ENCODE peak calls at places on chromosome 4, in six cellular contexts. C is A549, E is endothelial cell of umbilical vein, M is HepG2, Q is K562, L is GM12878. D is an unnamed sample.
A peak's percentile ranks its signal among the peaks of the same experiment; 100 is the strongest.

GRCh38 chr4:80781436-80781835 is 249.1 kb upstream of the BMP3 start:
- DNase-seq in C (no peak), E (no peak), M (no peak), Q (no peak), L (no peak), D (no peak)

GRCh38 chr4:7236847-7237246 is 44.5 kb downstream of the SORCS2 start:
- DNase-seq in C (no peak), E (no peak), M (no peak), Q (no peak), L (no peak), D (no peak)

GRCh38 chr4:61938250-61938846 is 738.2 kb downstream of the ADGRL3 start:
- DNase-seq in C (no peak), E (no peak), M (no peak), Q (no peak), L (no peak), D (peak; percentile 1)

GRCh38 chr4:143185253-143186107 is 763 bp downstream of the USP38 start:
- DNase-seq in C (no peak), E (peak; percentile 46), M (peak; percentile 16), Q (peak; percentile 48), L (no peak), D (peak; percentile 23)

GRCh38 chr4:83221897-83222441 is 62.6 kb downstream of the COQ2 start:
- DNase-seq in C (no peak), E (no peak), M (no peak), Q (no peak), L (peak; percentile 93), D (no peak)

GRCh38 chr4:85725727-85726170 is 250.8 kb downstream of the ARHGAP24 start:
- DNase-seq in C (no peak), E (peak; percentile 30), M (no peak), Q (peak; percentile 67), L (peak; percentile 60), D (peak; percentile 81)

GRCh38 chr4:111842336-111842735 is 302.9 kb upstream of the FAM241A start:
- DNase-seq in C (no peak), E (no peak), M (no peak), Q (no peak), L (no peak), D (no peak)

GRCh38 chr4:185933078-185933581 is 121.1 kb upstream of the SORBS2 start:
- DNase-seq in C (no peak), E (peak; percentile 13), M (no peak), Q (no peak), L (no peak), D (no peak)

GRCh38 chr4:704198-704891 is 1.3 kb upstream of the PCGF3 start:
- DNase-seq in C (no peak), E (no peak), M (no peak), Q (no peak), L (no peak), D (no peak)

GRCh38 chr4:138053601-138054322 is 188.4 kb downstream of the SLC7A11 start:
- DNase-seq in C (peak; percentile 51), E (peak; percentile 93), M (no peak), Q (peak; percentile 11), L (no peak), D (no peak)

GRCh38 chr4:145048817-145049216 is 49.2 kb downstream of the ANAPC10 start:
- DNase-seq in C (no peak), E (no peak), M (no peak), Q (no peak), L (no peak), D (no peak)

GRCh38 chr4:155085843-155086530 is 122.4 kb upstream of the NPY2R start:
- DNase-seq in C (no peak), E (peak; percentile 89), M (no peak), Q (no peak), L (no peak), D (no peak)

GRCh38 chr4:173538148-173538902 is 8.3 kb upstream of the HAND2 start:
- DNase-seq in C (no peak), E (no peak), M (no peak), Q (no peak), L (no peak), D (peak; percentile 94)

GRCh38 chr4:80913381-80913780 is 117.1 kb upstream of the BMP3 start:
- DNase-seq in C (no peak), E (no peak), M (no peak), Q (no peak), L (peak; percentile 35), D (peak; percentile 12)

GRCh38 chr4:144178414-144178813 is 37.9 kb upstream of the GYPA start:
- DNase-seq in C (no peak), E (peak; percentile 27), M (no peak), Q (no peak), L (no peak), D (no peak)

GRCh38 chr4:47855350-47855749 is 17.5 kb upstream of the CORIN start:
- DNase-seq in C (no peak), E (no peak), M (no peak), Q (no peak), L (no peak), D (no peak)

GRCh38 chr4:48699470-48699869 is 80.6 kb downstream of the FRYL start:
- DNase-seq in C (no peak), E (no peak), M (peak; percentile 7), Q (no peak), L (no peak), D (no peak)

GRCh38 chr4:106273831-106274230 is 42.2 kb downstream of the TBCK start:
- DNase-seq in C (no peak), E (peak; percentile 65), M (no peak), Q (no peak), L (no peak), D (no peak)

GRCh38 chr4:91113130-91113706 is 986.0 kb downstream of the CCSER1 start:
- DNase-seq in C (peak; percentile 3), E (peak; percentile 53), M (peak; percentile 7), Q (peak; percentile 20), L (peak; percentile 5), D (peak; percentile 40)

GRCh38 chr4:52833941-52834525 is 28.1 kb upstream of the RASL11B start:
- DNase-seq in C (no peak), E (no peak), M (no peak), Q (no peak), L (no peak), D (no peak)

GRCh38 chr4:25500626-25501318 is 123.7 kb downstream of the ANAPC4 start:
- DNase-seq in C (no peak), E (no peak), M (no peak), Q (no peak), L (no peak), D (no peak)

GRCh38 chr4:72557021-72557420 is 12.0 kb downstream of the ADAMTS3 start:
- DNase-seq in C (no peak), E (no peak), M (no peak), Q (no peak), L (no peak), D (no peak)

GRCh38 chr4:86019362-86019761 is 340.5 kb downstream of the MAPK10 start:
- DNase-seq in C (no peak), E (no peak), M (no peak), Q (no peak), L (no peak), D (no peak)

GRCh38 chr4:12446237-12446636 is 1017.5 kb upstream of the HS3ST1 start:
- DNase-seq in C (no peak), E (no peak), M (no peak), Q (no peak), L (no peak), D (no peak)

GRCh38 chr4:17670423-17670822 is 56.0 kb downstream of the MED28 start:
- DNase-seq in C (no peak), E (no peak), M (no peak), Q (peak; percentile 90), L (no peak), D (no peak)

DNA sequence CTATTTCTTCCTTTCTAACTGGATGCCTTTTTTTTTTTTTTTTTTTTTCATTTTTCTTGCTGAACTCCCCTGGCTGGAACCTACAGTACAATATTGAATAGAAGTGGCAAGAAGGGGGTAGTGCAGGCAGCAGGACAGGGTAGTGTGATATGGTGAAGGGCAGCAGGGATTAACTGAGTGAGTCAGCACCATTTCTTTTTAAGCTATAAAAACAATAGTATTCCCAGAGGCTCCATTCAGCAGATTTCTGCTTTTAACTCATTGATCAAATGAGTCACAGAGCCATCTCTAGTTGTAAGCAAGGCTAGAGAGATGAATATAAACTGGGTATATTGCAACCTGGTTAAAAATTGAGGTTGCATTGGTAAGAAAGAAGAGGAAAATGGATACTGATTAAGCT is 53.6 kb upstream of the SETD7 start:
- DNase-seq in C (no peak), E (peak; percentile 37), M (no peak), Q (no peak), L (no peak), D (no peak)
- TF ChIP-seq CTCF in C (no peak), E (no peak), M (no peak), Q (no peak), L (no peak), D (no peak)

DNA sequence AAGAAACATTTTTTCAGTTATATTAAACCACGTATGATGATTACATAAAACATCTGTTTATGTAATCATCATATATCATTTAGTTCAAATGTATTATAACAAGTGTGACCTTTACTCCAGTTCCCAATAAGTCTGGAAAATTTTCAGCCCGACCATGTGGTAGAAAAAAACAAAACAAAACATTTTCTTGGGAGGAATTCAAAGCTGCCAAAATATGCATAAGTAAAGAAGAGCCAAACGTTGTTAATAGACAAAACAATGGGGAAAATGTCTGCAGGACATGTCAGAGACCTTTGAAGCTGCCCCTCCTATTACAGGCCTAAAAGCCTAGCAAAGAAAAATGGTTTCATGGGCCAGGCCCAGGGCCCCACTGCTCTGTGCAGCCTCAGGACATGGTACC is 709.2 kb downstream of the FAT4 start:
- DNase-seq in C (no peak), E (no peak), M (no peak), Q (no peak), L (no peak), D (no peak)
- TF ChIP-seq MAX in C (no peak), E (no peak), M (no peak), Q (no peak), L (no peak), D (no peak)

GRCh38 chr4:102823897-102824296 is 3.5 kb downstream of the UBE2D3 start:
- DNase-seq in C (no peak), E (no peak), M (no peak), Q (no peak), L (no peak), D (no peak)

GRCh38 chr4:102824398-102824797 is 3.0 kb downstream of the UBE2D3 start:
- DNase-seq in C (no peak), E (no peak), M (no peak), Q (no peak), L (no peak), D (no peak)

GRCh38 chr4:102826105-102826889 is 1.1 kb downstream of the UBE2D3 start:
- DNase-seq in C (no peak), E (no peak), M (no peak), Q (no peak), L (no peak), D (no peak)

GRCh38 chr4:102826890-102827673 is at the start of gene UBE2D3:
- DNase-seq in C (peak; percentile 24), E (peak; percentile 92), M (peak; percentile 81), Q (peak; percentile 94), L (peak; percentile 45), D (peak; percentile 97)

GRCh38 chr4:102825261-102826071 is 1.9 kb downstream of the UBE2D3 start:
- DNase-seq in C (no peak), E (peak; percentile 70), M (peak; percentile 66), Q (peak; percentile 63), L (no peak), D (peak; percentile 81)
- TF ChIP-seq MYC in C (no peak), E (no peak), M (no peak), Q (no peak), L (no peak), D (no peak)

DNA sequence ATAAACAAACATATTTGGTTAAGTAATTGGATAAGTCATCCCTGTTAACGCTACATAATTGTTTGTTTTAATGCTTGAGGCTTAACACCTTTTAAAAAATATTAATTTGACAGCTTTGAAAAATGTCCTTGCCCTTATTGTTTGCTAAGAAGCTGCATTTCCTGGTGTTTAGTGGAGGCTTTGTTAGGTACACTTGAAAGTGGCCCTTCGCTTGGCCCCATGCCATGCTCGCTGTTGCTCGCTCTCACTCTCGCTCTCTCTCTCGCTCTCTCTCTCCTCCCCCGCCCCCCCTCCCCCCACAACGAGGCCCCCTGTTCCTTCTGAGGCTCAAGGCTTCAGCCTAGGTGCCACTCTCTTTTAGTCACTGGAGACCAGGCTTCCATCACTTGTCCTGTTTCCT is 139.6 kb downstream of the DCLK2 start:
- DNase-seq in C (no peak), E (no peak), M (no peak), Q (no peak), L (no peak), D (no peak)
- TF ChIP-seq CTCF in C (no peak), E (no peak), M (no peak), Q (no peak), L (no peak), D (no peak)